ENCODE peak calls at places on chromosomes 1 and 21, in five cellular contexts. Z is choroid plexus epithelial cell, A is cardiac muscle cell, G is cardiac fibroblast, J is endothelial cell. T is an unnamed sample.

GRCh38 chr1:186188004-186188539 is 187.0 kb downstream of the TPR start:
- DNase-seq in G (peak; percentile 95), A (peak; percentile 61), J (no peak), Z (peak; percentile 86), T (no peak)

GRCh38 chr1:94919241-94920030 is 7.5 kb downstream of the CNN3 start:
- DNase-seq in G (no peak), Z (no peak), J (no peak), A (no peak), T (no peak)

GRCh38 chr21:46157987-46158451 is 2.6 kb upstream of the FTCD start:
- DNase-seq in A (no peak), G (no peak), J (no peak), Z (no peak), T (peak; percentile 6)

GRCh38 chr1:208007938-208008342 is 97.0 kb upstream of the CD34 start:
- DNase-seq in G (peak; percentile 76), J (no peak), Z (peak; percentile 81), A (peak; percentile 75), T (no peak)

GRCh38 chr1:236854602-236854978 is 59.5 kb downstream of the MTR start:
- DNase-seq in G (peak; percentile 69), J (no peak), Z (peak; percentile 89), A (peak; percentile 62), T (no peak)

GRCh38 chr1:3597599-3597964 is 13.7 kb downstream of the MEGF6 start:
- DNase-seq in G (no peak), A (no peak), Z (no peak), J (no peak), T (no peak)

GRCh38 chr21:38930838-38931237 is 125.1 kb downstream of the ETS2 start:
- DNase-seq in Z (peak; percentile 79), J (no peak), A (peak; percentile 89), G (peak; percentile 80), T (no peak)

GRCh38 chr1:72891976-72892375 is 609.6 kb upstream of the NEGR1 start:
- DNase-seq in Z (no peak), G (no peak), A (no peak), J (no peak), T (peak; percentile 70)

GRCh38 chr1:231016234-231016633 is 23.8 kb downstream of the FAM89A start:
- DNase-seq in J (no peak), Z (no peak), A (no peak), G (no peak), T (no peak)

GRCh38 chr1:214683596-214683995 is 80.6 kb downstream of the CENPF start:
- DNase-seq in Z (no peak), A (no peak), J (no peak), G (no peak), T (no peak)

GRCh38 chr1:20400341-20401177 is 85.5 kb downstream of the CAMK2N1 start:
- DNase-seq in J (no peak), Z (no peak), A (no peak), G (no peak), T (no peak)

GRCh38 chr1:71106658-71107322 is 26.0 kb upstream of the ZRANB2 start:
- DNase-seq in J (no peak), Z (no peak), A (no peak), G (peak; percentile 20), T (no peak)

GRCh38 chr1:39735731-39736130 is 3.0 kb upstream of the PPIE start:
- DNase-seq in G (no peak), J (no peak), A (no peak), Z (no peak), T (no peak)

GRCh38 chr1:84957956-84958355 is 39.0 kb downstream of the MCOLN2 start:
- DNase-seq in G (peak; percentile 9), Z (no peak), J (no peak), A (peak; percentile 46), T (no peak)

GRCh38 chr1:201828451-201828819 is 522 bp upstream of the IPO9 start:
- DNase-seq in J (no peak), A (peak; percentile 26), G (no peak), Z (no peak), T (no peak)

GRCh38 chr1:220511785-220512184 is 16.2 kb upstream of the MARK1 start:
- DNase-seq in Z (no peak), J (peak; percentile 30), G (no peak), A (no peak), T (peak; percentile 27)

GRCh38 chr1:176998396-176998795 is 166.1 kb downstream of the ASTN1 start:
- DNase-seq in G (peak; percentile 6), Z (no peak), A (peak; percentile 18), J (no peak), T (peak; percentile 32)

GRCh38 chr1:234108921-234109320 is 204.4 kb downstream of the SLC35F3 start:
- DNase-seq in J (no peak), A (peak; percentile 4), Z (no peak), G (peak; percentile 20), T (no peak)

GRCh38 chr1:62082456-62083363 is 111.9 kb upstream of the L1TD1 start:
- DNase-seq in A (peak; percentile 61), J (peak; percentile 52), G (peak; percentile 63), Z (peak; percentile 70), T (peak; percentile 41)

GRCh38 chr1:18253093-18253492 is 145.5 kb downstream of the IGSF21 start:
- DNase-seq in A (no peak), G (no peak), Z (no peak), J (no peak), T (no peak)

GRCh38 chr1:25135903-25136302 is 96.4 kb downstream of the SYF2 start:
- DNase-seq in G (no peak), J (no peak), A (no peak), Z (no peak), T (no peak)

GRCh38 chr1:110675060-110675791 is 486 bp upstream of the KCNA3 start:
- DNase-seq in J (peak; percentile 34), G (no peak), Z (no peak), A (no peak), T (peak; percentile 54)

DNA sequence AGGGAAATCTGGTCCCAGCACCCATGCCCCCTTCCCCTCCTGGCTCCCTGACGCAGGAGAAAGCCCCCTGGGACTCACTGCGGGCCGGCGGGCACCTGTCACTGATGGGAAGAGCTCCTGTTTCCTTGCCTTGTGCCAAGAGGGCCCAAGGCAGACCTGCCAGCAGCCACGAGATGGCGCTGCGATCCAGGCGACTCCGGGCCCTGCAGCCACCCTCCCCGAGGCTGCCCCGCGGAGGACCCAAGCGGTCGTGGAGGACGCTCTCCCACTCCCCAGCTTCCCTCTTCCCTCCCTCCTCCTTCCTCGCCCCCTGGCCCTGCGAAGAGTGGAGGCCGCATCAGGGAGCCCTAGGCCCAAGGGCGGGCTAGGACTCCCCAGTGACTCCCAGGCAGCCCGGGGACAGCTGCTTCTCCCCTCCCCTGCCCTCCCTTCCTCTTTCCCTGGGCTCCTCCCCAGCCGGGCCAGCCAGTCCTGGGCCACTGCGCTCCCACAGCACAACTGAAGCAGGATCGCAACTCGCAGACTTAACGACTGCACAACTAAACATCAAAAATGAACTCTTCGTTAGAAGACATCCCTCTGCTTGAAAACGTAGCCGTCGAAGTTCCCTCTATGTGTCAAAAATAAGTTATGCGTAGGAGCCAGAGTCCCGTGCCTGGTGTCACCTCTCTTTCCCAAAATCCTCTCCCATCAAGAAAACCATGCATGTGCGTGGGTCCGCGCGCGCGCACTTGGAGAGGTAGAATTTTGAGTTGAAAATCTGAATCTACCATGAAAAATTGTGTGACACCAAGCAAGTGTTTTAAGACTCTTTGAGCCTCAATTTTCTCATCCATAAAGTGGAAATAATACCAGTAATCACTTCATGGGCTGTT is 34.2 kb downstream of the BATF3 start:
- DNase-seq in J (peak; percentile 93), A (peak; percentile 89), Z (peak; percentile 85), G (peak; percentile 87), T (peak; percentile 83)
- TF ChIP-seq CTCF in J (peak; percentile 75), A (peak; percentile 87), Z (peak; percentile 89), G (peak; percentile 94), T (peak; percentile 97)

GRCh38 chr1:31936966-31937299 is 1.2 kb downstream of the PTP4A2 start:
- DNase-seq in Z (no peak), G (no peak), A (no peak), J (no peak), T (no peak)

GRCh38 chr1:31936278-31936965 is 1.7 kb downstream of the PTP4A2 start:
- DNase-seq in Z (peak; percentile 37), J (no peak), G (peak; percentile 32), A (no peak), T (no peak)

GRCh38 chr1:31938184-31938975 is at the start of gene PTP4A2:
- DNase-seq in A (peak; percentile 98), G (peak; percentile 95), Z (peak; percentile 98), J (peak; percentile 94), T (peak; percentile 95)

GRCh38 chr1:31937300-31938183 is 626 bp downstream of the PTP4A2 start:
- DNase-seq in A (peak; percentile 81), J (peak; percentile 51), G (peak; percentile 60), Z (peak; percentile 72), T (peak; percentile 63)

GRCh38 chr1:31939484-31940329 is 1.5 kb upstream of the PTP4A2 start:
- DNase-seq in J (peak; percentile 56), A (peak; percentile 91), Z (peak; percentile 97), G (peak; percentile 83), T (peak; percentile 92)
- TF ChIP-seq CTCF in J (no peak), A (peak; percentile 60), Z (peak; percentile 79), G (peak; percentile 55), T (peak; percentile 76)

GRCh38 chr1:197152662-197153061 is 6.2 kb upstream of the ASPM start:
- DNase-seq in Z (no peak), A (no peak), G (no peak), J (no peak), T (no peak)

GRCh38 chr1:197159461-197159860 is 13.0 kb upstream of the ASPM start:
- DNase-seq in J (no peak), Z (peak; percentile 36), A (peak; percentile 72), G (peak; percentile 66), T (no peak)

GRCh38 chr1:197151185-197151584 is 4.7 kb upstream of the ASPM start:
- DNase-seq in J (no peak), Z (no peak), A (no peak), G (no peak), T (no peak)

DNA sequence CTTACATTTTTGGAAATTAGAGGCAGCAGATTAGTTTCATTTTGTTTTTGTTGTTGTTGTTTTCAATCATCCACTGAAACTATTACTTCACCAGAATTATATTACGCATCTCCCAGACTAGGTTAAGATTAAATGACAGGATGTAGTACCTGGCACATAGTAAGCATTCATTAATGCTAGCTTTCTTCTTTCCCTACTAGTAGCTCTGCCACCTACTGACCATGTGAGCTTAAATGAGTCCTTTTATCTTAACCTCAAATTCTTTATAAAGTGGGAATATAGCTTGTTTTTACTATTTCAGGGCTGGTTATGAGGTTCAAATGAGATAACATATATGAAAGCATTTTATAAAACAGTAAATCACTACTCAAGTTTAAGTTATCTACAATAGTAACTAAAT is 10.2 kb upstream of the ASPM start:
- DNase-seq in J (no peak), Z (peak; percentile 40), A (no peak), G (peak; percentile 21), T (no peak)
- TF ChIP-seq CTCF in J (no peak), Z (no peak), A (peak; percentile 20), G (no peak), T (peak; percentile 27)

DNA sequence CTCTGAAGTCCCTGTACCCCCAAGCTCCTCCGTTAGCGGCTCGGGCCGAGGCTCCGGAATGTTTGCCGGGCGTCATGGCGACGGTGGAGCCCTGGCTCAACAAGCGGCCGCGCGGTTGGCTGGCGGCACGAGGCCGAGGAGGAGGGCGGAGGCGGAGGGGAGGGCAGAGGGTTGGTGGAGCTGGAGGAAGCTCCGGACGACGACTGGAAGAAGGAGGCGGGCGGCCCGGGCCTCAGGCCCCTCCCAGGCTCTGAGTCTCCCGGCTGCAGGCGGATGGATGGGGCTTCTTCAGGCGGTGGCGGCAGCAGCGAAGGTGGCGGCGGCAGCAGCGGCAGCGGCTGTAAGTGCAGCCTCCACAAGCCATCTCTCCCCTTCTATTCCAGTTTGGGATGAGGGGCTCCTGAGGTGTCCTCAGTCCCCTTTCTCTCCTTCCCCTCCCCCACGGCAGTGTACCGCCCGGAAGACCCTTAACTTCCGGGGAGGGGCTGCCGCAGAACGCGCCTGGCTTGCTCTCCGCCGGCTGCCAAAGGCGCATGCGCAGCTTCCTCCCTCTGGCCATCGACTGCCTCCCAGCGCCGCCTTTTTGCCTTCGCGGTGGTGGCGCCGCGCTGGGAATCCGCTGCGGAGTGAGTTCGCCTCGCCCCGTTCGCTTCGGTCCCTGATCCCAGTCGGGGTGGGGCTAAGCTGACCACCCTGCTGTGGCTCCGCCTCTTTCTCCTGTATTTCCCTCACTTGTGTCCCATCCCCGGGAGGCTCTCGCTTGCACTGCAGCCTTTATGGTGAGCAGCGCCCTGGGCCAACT is at the start of the genes DNAI4 and MIER1:
- DNase-seq in J (peak; percentile 98), A (peak; percentile 99), Z (peak; percentile 99), G (peak; percentile 98), T (peak; percentile 98)
- TF ChIP-seq CTCF in J (no peak), A (peak; percentile 23), Z (peak; percentile 26), G (peak; percentile 17), T (no peak)